ENCODE peak calls at places on chromosomes 11 and 22, in nine cellular contexts. Y is IMR-90, D is PC-3, E is mammary epithelial cell, P is endothelial cell of umbilical vein, Z is fibroblast of lung, X is H9, U is MM.1S, B is colonic mucosa. C is an unnamed sample.

GRCh38 chr11:34986883-34987525 is 70.6 kb downstream of the PDHX start:
- DNase-seq in Y (no peak), B (no peak), U (no peak), E (no peak), D (no peak), Z (no peak), X (no peak), P (no peak), C (no peak)

GRCh38 chr11:91926967-91927366 is 297.7 kb upstream of the FAT3 start:
- DNase-seq in U (no peak), P (peak; percentile 6), E (no peak), D (no peak), Y (no peak), Z (peak; percentile 78), X (no peak), B (no peak), C (no peak)

GRCh38 chr11:11983427-11983826 is 25.0 kb downstream of the DKK3 start:
- DNase-seq in U (no peak), B (no peak), E (no peak), X (peak; percentile 17), P (no peak), Y (no peak), D (no peak), Z (no peak), C (peak; percentile 41)

GRCh38 chr22:30733081-30733680 is 38.5 kb downstream of the OSBP2 start:
- DNase-seq in U (no peak), B (no peak), E (no peak), P (peak; percentile 72), Y (peak; percentile 75), X (no peak), D (peak; percentile 56), Z (peak; percentile 34), C (no peak)

GRCh38 chr11:102252339-102252891 is 64.9 kb upstream of the BIRC3 start:
- DNase-seq in P (no peak), X (no peak), Z (no peak), Y (peak; percentile 73), D (peak; percentile 39), U (no peak), E (no peak), B (no peak), C (no peak)

GRCh38 chr11:47394322-47395224 is 13.8 kb upstream of the SLC39A13 start:
- DNase-seq in P (peak; percentile 93), Z (no peak), D (no peak), U (peak; percentile 43), E (no peak), B (no peak), Y (peak; percentile 20), X (peak; percentile 32), C (peak; percentile 49)

GRCh38 chr11:35274909-35275807 is 136.2 kb downstream of the CD44 start:
- DNase-seq in Z (peak; percentile 33), E (peak; percentile 48), U (no peak), X (no peak), D (peak; percentile 84), B (peak; percentile 57), Y (no peak), P (no peak), C (peak; percentile 54)

GRCh38 chr22:40015346-40015976 is 20.7 kb downstream of the FAM83F start:
- DNase-seq in B (no peak), X (no peak), D (no peak), E (no peak), U (no peak), P (no peak), Z (no peak), Y (no peak), C (no peak)

GRCh38 chr11:115170133-115170815 is 333.9 kb downstream of the CADM1 start:
- DNase-seq in P (peak; percentile 18), Y (peak; percentile 38), X (no peak), E (no peak), B (peak; percentile 47), Z (peak; percentile 49), D (peak; percentile 61), U (peak; percentile 30), C (peak; percentile 75)

DNA sequence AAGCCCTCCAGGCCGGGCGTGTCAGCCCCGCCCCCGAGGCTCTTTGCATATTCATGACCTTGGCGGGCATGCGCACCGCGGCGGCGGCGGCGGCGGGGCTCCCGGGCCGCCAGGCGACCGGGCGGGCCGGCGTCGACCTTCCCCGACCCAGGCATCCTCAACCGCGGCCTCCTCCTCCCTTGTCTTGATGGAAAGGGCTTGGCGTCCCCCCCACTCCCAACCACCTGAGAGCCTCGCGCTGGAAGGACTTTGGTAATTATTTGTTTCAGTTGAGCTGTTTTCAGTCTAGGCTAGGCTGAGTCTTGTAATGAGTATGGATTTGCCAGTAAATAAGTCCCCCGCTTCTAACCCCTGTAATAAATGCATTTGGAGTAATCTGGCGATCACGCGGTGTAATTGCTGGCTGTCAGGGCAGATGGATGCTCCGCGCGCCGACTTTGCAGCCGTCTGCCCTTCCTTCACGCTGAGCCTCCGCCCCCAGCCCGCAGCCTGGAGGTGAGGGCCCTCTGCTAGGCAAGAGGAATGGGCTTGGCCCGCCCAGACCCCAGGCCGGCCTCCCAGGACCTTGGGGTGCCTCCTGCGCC is 25.2 kb downstream of the FLRT1 start:
- DNase-seq in Z (peak; percentile 3), P (peak; percentile 48), Y (no peak), D (no peak), B (peak; percentile 38), U (peak; percentile 52), X (peak; percentile 73), E (no peak), C (peak; percentile 90)
- H3K27ac ChIP-seq in Z (no peak overlapping the region), P (no peak overlapping the region), Y (no peak overlapping the region), D (no peak overlapping the region), B (no peak overlapping the region), U (no peak overlapping the region), X (no peak overlapping the region), E (no peak overlapping the region), C (peak overlapping the region; percentile 63)

GRCh38 chr22:23035557-23036277 is 34.6 kb upstream of the GNAZ start:
- DNase-seq in Z (no peak), X (no peak), E (no peak), B (no peak), U (peak; percentile 39), Y (no peak), D (no peak), P (no peak), C (no peak)

GRCh38 chr22:23038334-23038642 is 32.0 kb upstream of the GNAZ start:
- DNase-seq in U (no peak), X (no peak), E (no peak), Y (no peak), P (no peak), B (no peak), Z (no peak), D (no peak), C (no peak)

GRCh38 chr22:23037429-23038333 is 32.6 kb upstream of the GNAZ start:
- DNase-seq in B (no peak), D (no peak), E (no peak), U (no peak), P (no peak), Z (no peak), Y (no peak), X (no peak), C (no peak)

GRCh38 chr22:23034621-23035556 is 35.4 kb upstream of the GNAZ start:
- DNase-seq in Y (no peak), D (no peak), X (no peak), P (no peak), B (no peak), E (no peak), Z (no peak), U (no peak), C (no peak)

DNA sequence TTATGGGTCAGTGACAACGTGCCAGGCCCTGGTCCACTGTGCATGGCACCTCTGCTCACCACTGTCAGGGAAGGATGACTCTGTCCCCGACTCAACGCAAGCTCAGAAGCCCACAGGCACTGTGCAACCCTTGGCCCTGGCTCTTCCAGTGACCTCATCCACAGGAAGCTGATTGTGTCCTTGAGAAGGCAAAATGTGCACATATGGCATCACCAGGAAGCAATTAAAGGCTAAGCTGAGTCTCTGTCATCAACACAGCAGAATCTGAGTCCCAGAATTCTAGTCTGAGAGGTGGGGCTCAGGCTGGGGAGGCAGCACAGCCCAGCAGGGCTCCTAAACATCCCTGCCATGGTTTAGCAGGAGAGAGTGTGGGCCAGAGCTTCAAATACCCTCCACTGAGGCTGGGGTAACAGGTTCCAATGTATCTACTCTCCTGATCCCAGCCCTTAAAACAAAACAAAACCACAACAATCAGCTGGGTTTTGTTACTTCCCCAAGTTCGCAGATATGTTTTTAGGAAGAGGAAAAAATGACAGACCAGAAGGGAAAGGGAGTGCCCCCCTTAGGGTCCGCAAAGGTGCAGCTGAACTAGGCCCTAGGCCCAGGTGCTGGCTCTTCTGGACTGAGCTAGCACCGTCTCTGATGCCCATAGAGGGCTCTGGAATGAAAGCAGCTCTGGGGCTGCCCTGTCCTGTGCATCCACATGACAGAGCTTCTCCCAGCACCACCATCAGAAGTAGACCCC is 33.5 kb upstream of the GNAZ start:
- DNase-seq in P (peak; percentile 20), E (no peak), B (no peak), U (no peak), X (no peak), Z (no peak), D (peak; percentile 74), Y (peak; percentile 41), C (no peak)
- H3K9ac ChIP-seq in P (no peak overlapping the region), E (no peak overlapping the region), B (no peak overlapping the region), U (no peak overlapping the region), X (no peak overlapping the region), Z (no peak overlapping the region), D (no peak overlapping the region), Y (no peak overlapping the region), C (no peak overlapping the region)

GRCh38 chr11:128367573-128367972 is 219.8 kb downstream of the ETS1 start:
- DNase-seq in X (no peak), D (no peak), E (no peak), Y (no peak), Z (no peak), P (no peak), U (peak; percentile 26), B (no peak), C (no peak)
- TF ChIP-seq CTCF in X (no peak), D (no peak), E (no peak), Y (no peak), Z (no peak), P (no peak), U (no peak), B (no peak), C (no peak)

DNA sequence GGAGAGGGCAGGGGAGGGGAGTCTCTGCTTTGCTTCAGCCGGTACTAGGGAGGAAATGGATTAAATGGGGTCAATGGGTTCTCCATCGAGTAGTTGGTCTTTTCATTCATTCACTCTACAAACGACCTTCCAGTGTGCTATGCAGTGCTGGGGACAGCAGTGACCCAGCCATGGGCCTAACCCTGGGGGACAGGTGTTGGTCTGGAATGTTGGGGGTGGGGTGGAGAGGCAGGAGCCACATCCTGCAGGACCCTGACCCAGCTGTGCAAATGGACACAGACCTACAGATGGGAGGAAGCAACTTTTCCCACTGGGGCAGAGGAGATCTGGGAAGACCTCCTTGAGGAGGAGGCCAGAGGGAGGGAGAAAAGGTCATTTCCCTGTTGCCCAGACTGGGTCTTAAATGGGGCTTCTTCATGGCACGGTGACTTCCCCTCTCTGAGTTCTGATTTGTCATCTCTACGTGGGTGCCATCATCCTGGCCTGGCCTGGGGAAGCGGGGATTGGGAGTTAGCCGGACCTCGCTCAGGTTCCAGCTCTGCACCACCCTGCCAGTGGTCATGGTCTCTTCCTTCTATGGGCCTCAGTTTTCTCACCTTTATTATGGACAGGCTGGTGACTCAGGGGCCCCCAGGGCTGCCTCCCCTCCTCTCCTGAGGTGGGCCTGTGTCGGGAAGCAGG is 2.0 kb downstream of the CYTH4 start:
- DNase-seq in Y (no peak), U (no peak), D (no peak), B (no peak), E (no peak), Z (no peak), X (no peak), P (no peak), C (no peak)
- H3K27ac ChIP-seq in Y (no peak overlapping the region), U (peak overlapping the region; percentile 67), D (no peak overlapping the region), B (peak overlapping the region; percentile 63), E (no peak overlapping the region), Z (no peak overlapping the region), X (no peak overlapping the region), P (no peak overlapping the region), C (no peak overlapping the region)

C was measured in endodermal cell.